ENCODE peak calls at places on chromosomes 1 and 21, in seven cellular contexts. A, X, Z, D, P, U and O are unnamed samples. For H3K27me3, H3K4me1 and H3K9me3, the result is how much of the 10 kb centered on the place peaks cover.

GRCh38 chr1:37242501-37242900 is 208.2 kb upstream of the GRIK3 start:
- DNase-seq in A (no peak), X (no peak), Z (no peak), D (no peak), P (no peak), U (no peak), O (no peak)

GRCh38 chr1:2894381-2895041 is 93.0 kb upstream of the TTC34 start:
- DNase-seq in A (no peak), X (no peak), Z (no peak), D (no peak), P (no peak), U (no peak), O (peak)

GRCh38 chr21:33685613-33686197 is 43.4 kb downstream of the ITSN1 start:
- DNase-seq in A (peak), X (no peak), Z (peak), D (peak), P (no peak), U (no peak), O (no peak)

GRCh38 chr1:22108343-22109135 is 34.4 kb downstream of the WNT4 start:
- DNase-seq in A (no peak), X (no peak), Z (peak), D (no peak), P (no peak), U (no peak), O (no peak)

GRCh38 chr1:50490640-50491039 is 67.4 kb upstream of the DMRTA2 start:
- DNase-seq in A (no peak), X (no peak), Z (no peak), D (no peak), P (no peak), U (no peak), O (no peak)

GRCh38 chr1:7695181-7696117 is 75.6 kb upstream of the VAMP3 start:
- DNase-seq in A (no peak), X (no peak), Z (no peak), D (no peak), P (no peak), U (no peak), O (no peak)

GRCh38 chr1:13807213-13807612 is 107.2 kb downstream of the PRDM2 start:
- DNase-seq in A (peak), X (peak), Z (peak), D (no peak), P (no peak), U (peak), O (no peak)

GRCh38 chr21:45502006-45502345 is 40.3 kb downstream of the SLC19A1 start:
- DNase-seq in A (no peak), X (no peak), Z (no peak), D (no peak), P (peak), U (no peak), O (no peak)

GRCh38 chr1:2452583-2453315 is 23.3 kb upstream of the PLCH2 start:
- DNase-seq in A (peak), X (no peak), Z (no peak), D (peak), P (no peak), U (no peak), O (no peak)

GRCh38 chr1:175978476-175978875 is 228.6 kb downstream of the COP1 start:
- DNase-seq in A (no peak), X (no peak), Z (peak), D (peak), P (no peak), U (no peak), O (no peak)

GRCh38 chr1:110258734-110259133 is 48.6 kb downstream of the KCNC4 start:
- DNase-seq in A (no peak), X (no peak), Z (peak), D (peak), P (no peak), U (no peak), O (no peak)

GRCh38 chr1:111833334-111833733 is 77.6 kb downstream of the DDX20 start:
- DNase-seq in A (peak), X (no peak), Z (peak), D (peak), P (no peak), U (no peak), O (no peak)

GRCh38 chr21:33025471-33026298 is at the start of gene OLIG2:
- DNase-seq in A (no peak), X (no peak), Z (no peak), D (peak), P (no peak), U (no peak), O (no peak)

GRCh38 chr1:163378554-163378953 is 56.8 kb downstream of the NUF2 start:
- DNase-seq in A (no peak), X (no peak), Z (no peak), D (no peak), P (no peak), U (no peak), O (no peak)

GRCh38 chr1:94504601-94505000 is 37.0 kb downstream of the F3 start:
- DNase-seq in A (no peak), X (no peak), Z (no peak), D (no peak), P (no peak), U (no peak), O (no peak)

DNA sequence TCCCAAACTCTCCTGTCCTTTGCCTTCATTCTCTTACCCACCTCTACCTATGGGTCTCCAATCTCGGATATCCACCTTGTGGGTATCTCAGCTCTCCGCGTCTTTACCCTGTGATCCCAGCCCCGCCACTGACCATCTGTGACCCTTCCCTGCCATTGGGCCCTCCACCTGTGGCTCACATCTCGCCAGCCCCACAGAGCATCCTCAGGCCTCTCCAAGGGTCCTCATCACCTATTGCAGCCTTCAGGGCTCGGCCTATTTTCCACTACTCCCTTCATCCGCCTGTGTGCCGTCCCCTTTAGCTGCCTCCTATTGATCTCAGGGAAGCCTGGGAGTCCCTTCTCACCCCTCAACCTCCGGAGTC is 11.1 kb downstream of the BCAN start:
- DNase-seq in A (no peak), X (no peak), Z (no peak), D (no peak), P (no peak), U (no peak), O (no peak)
- H3K27me3 ChIP-seq in A (under half), X (under half), Z (under half), D (half or more), P (under half), U (under half), O (under half)

GRCh38 chr21:41369105-41369914 is 7.5 kb downstream of the MX2 start:
- DNase-seq in A (no peak), X (no peak), Z (peak), D (no peak), P (peak), U (peak), O (no peak)

GRCh38 chr21:41365377-41366107 is 3.7 kb downstream of the MX2 start:
- DNase-seq in A (no peak), X (no peak), Z (no peak), D (no peak), P (no peak), U (no peak), O (no peak)

GRCh38 chr21:41368361-41369104 is 6.7 kb downstream of the MX2 start:
- DNase-seq in A (no peak), X (no peak), Z (no peak), D (no peak), P (no peak), U (peak), O (no peak)

GRCh38 chr21:41366522-41367151 is 4.8 kb downstream of the MX2 start:
- DNase-seq in A (peak), X (no peak), Z (peak), D (peak), P (no peak), U (peak), O (no peak)

GRCh38 chr21:41367598-41368360 is 6.0 kb downstream of the MX2 start:
- DNase-seq in A (no peak), X (no peak), Z (no peak), D (no peak), P (no peak), U (peak), O (no peak)
- H3K4me1 ChIP-seq in A (under half), X (under half), Z (under half), D (under half), P (under half), U (half or more), O (under half)

DNA sequence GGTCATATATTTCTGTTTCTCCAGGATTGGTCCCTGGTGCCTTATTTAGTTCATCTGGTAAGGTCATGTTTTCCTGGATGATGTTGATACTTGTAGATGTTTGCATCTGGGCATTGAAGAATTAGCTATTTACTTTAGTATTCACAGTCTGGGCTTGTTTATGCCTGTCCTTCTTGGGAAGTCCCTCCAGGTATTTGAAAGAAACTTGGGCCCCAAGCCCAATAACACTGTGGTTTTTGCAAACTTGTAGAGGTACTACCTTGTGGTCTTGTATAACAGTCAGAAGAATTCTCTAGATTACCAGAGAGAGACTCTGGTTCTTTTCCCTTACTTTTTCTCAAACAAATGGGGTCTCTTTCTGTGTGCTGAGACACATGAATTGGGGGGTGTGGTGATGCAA is 251.4 kb upstream of the B3GALT2 start:
- DNase-seq in A (no peak), X (no peak), Z (no peak), D (no peak), P (no peak), U (no peak), O (no peak)
- H3K9me3 ChIP-seq in A (under half), X (under half), Z (under half), D (under half), P (under half), U (under half), O (under half)

GRCh38 chr1:29574871-29575270 is 338.5 kb downstream of the PTPRU start:
- DNase-seq in A (no peak), X (no peak), Z (no peak), D (no peak), P (no peak), U (no peak), O (no peak)

GRCh38 chr1:29575277-29575676 is 339.0 kb downstream of the PTPRU start:
- DNase-seq in A (peak), X (no peak), Z (no peak), D (no peak), P (no peak), U (no peak), O (no peak)

GRCh38 chr1:29576510-29576909 is 340.2 kb downstream of the PTPRU start:
- DNase-seq in A (peak), X (no peak), Z (no peak), D (no peak), P (no peak), U (no peak), O (no peak)

GRCh38 chr1:29577512-29577911 is 341.2 kb downstream of the PTPRU start:
- DNase-seq in A (no peak), X (no peak), Z (no peak), D (no peak), P (no peak), U (no peak), O (no peak)

GRCh38 chr1:29575826-29576225 is 339.5 kb downstream of the PTPRU start:
- DNase-seq in A (no peak), X (no peak), Z (peak), D (peak), P (no peak), U (no peak), O (no peak)
- H3K27me3 ChIP-seq in A (under half), X (under half), Z (under half), D (under half), P (under half), U (under half), O (under half)

GRCh38 chr1:155139895-155140629 is at the start of gene DPM3:
- DNase-seq in A (peak), X (peak), Z (peak), D (peak), P (peak), U (peak), O (peak)

GRCh38 chr1:155137129-155137528 is 1.5 kb downstream of the SLC50A1 start:
- DNase-seq in A (no peak), X (no peak), Z (no peak), D (no peak), P (no peak), U (no peak), O (no peak)

GRCh38 chr1:155135416-155136197 is at the start of gene SLC50A1:
- DNase-seq in A (peak), X (peak), Z (peak), D (peak), P (peak), U (peak), O (peak)

GRCh38 chr1:155136728-155137127 is 1.1 kb downstream of the SLC50A1 start:
- DNase-seq in A (no peak), X (no peak), Z (no peak), D (no peak), P (no peak), U (peak), O (no peak)

GRCh38 chr1:155137550-155137949 is 1.9 kb downstream of the SLC50A1 start:
- DNase-seq in A (no peak), X (no peak), Z (no peak), D (no peak), P (no peak), U (no peak), O (no peak)
- H3K4me1 ChIP-seq in A (under half), X (under half), Z (under half), D (under half), P (under half), U (under half), O (under half)

DNA sequence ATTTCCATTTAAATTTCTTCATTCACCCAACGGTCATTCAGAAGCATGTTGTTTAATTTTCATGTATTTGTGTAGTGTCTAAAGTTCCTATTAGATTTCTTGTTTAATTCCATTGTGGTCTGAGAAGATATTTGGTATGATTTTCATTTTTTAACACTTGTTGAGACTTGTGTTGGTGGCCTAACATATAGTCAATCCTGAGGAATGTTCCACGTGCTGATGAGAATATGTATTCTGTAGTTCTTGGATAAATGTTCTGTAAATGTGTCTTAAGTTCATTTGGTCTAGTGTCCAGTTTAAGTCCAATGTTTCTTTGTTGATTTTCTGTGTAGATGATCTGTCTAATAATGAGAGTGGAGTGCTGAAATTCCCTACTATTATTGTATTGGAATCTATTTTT is 22.7 kb upstream of the LCE5A start:
- DNase-seq in A (no peak), X (no peak), Z (no peak), D (no peak), P (no peak), U (no peak), O (no peak)
- H3K9me3 ChIP-seq in A (under half), X (under half), Z (under half), D (under half), P (under half), U (under half), O (under half)

GRCh38 chr1:26408604-26409003 is 2.0 kb upstream of the LIN28A start:
- DNase-seq in A (peak), X (no peak), Z (peak), D (peak), P (peak), U (peak), O (peak)
- H3K27me3 ChIP-seq in A (under half), X (under half), Z (under half), D (under half), P (under half), U (under half), O (under half)

GRCh38 chr1:25634896-25635295 is 18.3 kb downstream of the MAN1C1 start:
- DNase-seq in A (no peak), X (no peak), Z (no peak), D (no peak), P (no peak), U (no peak), O (no peak)

GRCh38 chr1:25626018-25626417 is 9.4 kb downstream of the MAN1C1 start:
- DNase-seq in A (no peak), X (no peak), Z (no peak), D (no peak), P (no peak), U (no peak), O (no peak)

GRCh38 chr1:25628741-25629421 is 12.3 kb downstream of the MAN1C1 start:
- DNase-seq in A (no peak), X (no peak), Z (no peak), D (no peak), P (no peak), U (peak), O (no peak)

GRCh38 chr1:25631750-25632495 is 15.3 kb downstream of the MAN1C1 start:
- DNase-seq in A (no peak), X (no peak), Z (no peak), D (no peak), P (no peak), U (no peak), O (no peak)

DNA sequence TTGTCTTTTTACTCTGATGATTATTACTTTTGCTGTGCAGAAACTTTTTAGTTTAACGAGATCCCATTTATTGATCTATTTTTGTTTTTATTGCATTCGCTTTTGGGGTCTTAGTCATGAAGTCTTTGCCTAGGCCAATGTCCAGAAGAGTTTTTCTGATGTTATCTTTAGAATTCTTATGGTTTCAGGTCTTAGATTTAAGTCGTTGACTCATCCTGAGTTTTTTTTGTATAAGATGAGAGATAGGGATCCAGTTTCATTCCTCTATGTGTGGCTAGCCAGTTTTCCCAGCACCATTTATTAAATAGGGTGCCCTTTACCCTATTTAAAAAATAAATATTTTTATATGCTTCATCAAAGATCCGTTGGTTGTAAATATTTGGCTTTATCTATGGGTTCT is 13.2 kb downstream of the MAN1C1 start:
- DNase-seq in A (peak), X (no peak), Z (no peak), D (peak), P (no peak), U (no peak), O (no peak)
- H3K4me1 ChIP-seq in A (under half), X (under half), Z (under half), D (under half), P (under half), U (under half), O (under half)

GRCh38 chr1:45263132-45263531 is 56.7 kb upstream of the ZSWIM5 start:
- DNase-seq in A (no peak), X (no peak), Z (no peak), D (no peak), P (no peak), U (no peak), O (no peak)
- H3K9me3 ChIP-seq in A (under half), X (under half), Z (under half), D (under half), P (under half), U (under half), O (under half)

GRCh38 chr1:161008857-161009554 is 11.9 kb downstream of the F11R start:
- DNase-seq in A (no peak), X (no peak), Z (peak), D (peak), P (no peak), U (no peak), O (no peak)

GRCh38 chr1:161012420-161012819 is 8.5 kb downstream of the F11R start:
- DNase-seq in A (no peak), X (no peak), Z (no peak), D (no peak), P (no peak), U (no peak), O (no peak)

GRCh38 chr1:161006563-161006962 is 14.4 kb downstream of the F11R start:
- DNase-seq in A (no peak), X (no peak), Z (no peak), D (no peak), P (no peak), U (no peak), O (no peak)

GRCh38 chr1:161007369-161007768 is 13.6 kb downstream of the F11R start:
- DNase-seq in A (no peak), X (no peak), Z (no peak), D (no peak), P (no peak), U (no peak), O (no peak)

DNA sequence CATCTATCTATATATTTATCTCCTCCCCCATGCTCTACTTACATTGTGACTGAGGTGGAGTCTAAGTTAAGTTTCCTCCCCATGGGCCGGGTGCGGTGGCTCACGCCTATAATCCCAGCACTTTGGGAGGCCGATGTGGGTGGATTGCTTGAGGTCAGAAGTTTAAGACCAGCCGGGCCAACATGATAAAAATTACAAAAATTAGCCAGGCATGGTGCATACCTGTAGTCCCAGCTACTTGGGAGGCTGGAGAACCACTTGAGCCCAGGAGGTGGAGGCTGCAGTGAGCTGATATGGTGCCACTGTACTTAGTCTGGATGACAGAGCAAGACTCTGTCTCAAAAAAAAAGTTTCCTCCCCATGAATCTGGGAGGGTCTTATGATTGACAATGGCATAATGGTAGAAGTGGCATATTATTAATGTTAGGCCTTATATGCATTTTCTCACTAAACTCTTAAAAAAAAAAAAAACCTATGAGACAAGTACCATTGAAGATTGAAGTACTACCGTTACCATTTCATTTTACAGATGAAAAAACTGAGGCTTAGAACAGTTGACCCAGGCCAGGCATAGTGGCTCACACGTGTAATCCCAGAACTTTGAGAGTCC is 11.2 kb downstream of the F11R start:
- DNase-seq in A (no peak), X (no peak), Z (no peak), D (no peak), P (no peak), U (no peak), O (no peak)
- H3K27me3 ChIP-seq in A (under half), X (under half), Z (under half), D (under half), P (under half), U (under half), O (under half)